ENCODE peak calls at places on chromosomes 13 and 19, in ten cellular contexts. E, N, G, M, C, X, A, O, S and R are unnamed samples.
A peak's percentile ranks its signal among the peaks of the same experiment; 100 is the strongest.

GRCh38 chr19:9857920-9858746 is 23.0 kb downstream of the PIN1 start:
- DNase-seq in E (no peak), N (no peak), G (no peak), M (no peak), C (peak; percentile 45), X (no peak), A (no peak), O (no peak), S (no peak), R (no peak)

GRCh38 chr13:39410089-39410901 is 192.7 kb downstream of the LHFPL6 start:
- DNase-seq in E (no peak), N (no peak), G (peak; percentile 62), M (no peak), C (no peak), X (no peak), A (no peak), O (no peak), S (peak; percentile 85), R (peak; percentile 20)

GRCh38 chr13:50277127-50277526 is 261.9 kb downstream of the KCNRG start:
- DNase-seq in E (no peak), N (no peak), G (no peak), M (no peak), C (no peak), X (no peak), A (no peak), O (no peak), S (no peak), R (no peak)

GRCh38 chr13:113998781-113999617 is 25.1 kb upstream of the C13orf46 start:
- DNase-seq in E (no peak), N (no peak), G (no peak), M (no peak), C (peak; percentile 69), X (no peak), A (no peak), O (no peak), S (no peak), R (no peak)

GRCh38 chr19:47741544-47742125 is 3.7 kb upstream of the NOP53 start:
- DNase-seq in E (no peak), N (no peak), G (no peak), M (no peak), C (peak; percentile 48), X (no peak), A (no peak), O (no peak), S (no peak), R (no peak)

GRCh38 chr13:35260316-35260715 is 216.2 kb downstream of the MAB21L1 start:
- DNase-seq in E (no peak), N (no peak), G (no peak), M (no peak), C (no peak), X (no peak), A (no peak), O (no peak), S (no peak), R (no peak)

GRCh38 chr19:13154241-13154778 is 4.1 kb downstream of the IER2 start:
- DNase-seq in E (peak; percentile 68), N (no peak), G (peak; percentile 86), M (peak; percentile 62), C (peak; percentile 55), X (peak; percentile 37), A (peak; percentile 20), O (peak; percentile 46), S (peak; percentile 93), R (peak; percentile 98)

GRCh38 chr13:23377603-23378002 is 55.9 kb downstream of the SACS start:
- DNase-seq in E (no peak), N (no peak), G (no peak), M (peak; percentile 45), C (no peak), X (no peak), A (no peak), O (no peak), S (no peak), R (no peak)

GRCh38 chr19:44925114-44925891 is 10.9 kb downstream of the APOC1 start:
- DNase-seq in E (no peak), N (no peak), G (peak; percentile 77), M (peak; percentile 56), C (peak; percentile 19), X (no peak), A (peak; percentile 37), O (no peak), S (peak; percentile 87), R (peak; percentile 82)

GRCh38 chr13:77048592-77048991 is 21.6 kb upstream of the FBXL3 start:
- DNase-seq in E (no peak), N (no peak), G (no peak), M (no peak), C (peak; percentile 64), X (no peak), A (no peak), O (no peak), S (no peak), R (no peak)

GRCh38 chr19:45153339-45154063 is 7.3 kb downstream of the NKPD1 start:
- DNase-seq in E (peak; percentile 16), N (no peak), G (no peak), M (no peak), C (peak; percentile 95), X (no peak), A (no peak), O (peak; percentile 90), S (peak; percentile 19), R (no peak)

GRCh38 chr19:9721861-9722260 is 46.7 kb downstream of the ZNF846 start:
- DNase-seq in E (no peak), N (no peak), G (no peak), M (no peak), C (peak; percentile 40), X (no peak), A (no peak), O (no peak), S (no peak), R (no peak)

GRCh38 chr13:105914637-105915036 is 620.8 kb downstream of the EFNB2 start:
- DNase-seq in E (no peak), N (no peak), G (peak; percentile 59), M (peak; percentile 11), C (no peak), X (no peak), A (no peak), O (no peak), S (peak; percentile 73), R (peak; percentile 95)

GRCh38 chr19:38693380-38694223 is 46.2 kb downstream of the ACTN4 start:
- DNase-seq in E (no peak), N (no peak), G (peak; percentile 36), M (peak; percentile 99), C (peak; percentile 83), X (peak; percentile 87), A (no peak), O (peak; percentile 55), S (no peak), R (peak; percentile 88)

GRCh38 chr19:51148571-51148970 is 6.5 kb downstream of the SIGLEC7 start:
- DNase-seq in E (no peak), N (no peak), G (no peak), M (no peak), C (no peak), X (no peak), A (no peak), O (no peak), S (no peak), R (no peak)

GRCh38 chr13:28582892-28583240 is 76.1 kb upstream of the POMP start:
- DNase-seq in E (no peak), N (no peak), G (no peak), M (no peak), C (no peak), X (no peak), A (no peak), O (no peak), S (no peak), R (no peak)

GRCh38 chr19:38303517-38304351 is at the start of gene C19orf33:
- DNase-seq in E (no peak), N (no peak), G (no peak), M (peak; percentile 70), C (peak; percentile 89), X (no peak), A (no peak), O (no peak), S (no peak), R (no peak)

GRCh38 chr19:29260477-29261317 is 47.7 kb upstream of the UQCRFS1 start:
- DNase-seq in E (peak; percentile 47), N (peak; percentile 62), G (no peak), M (peak; percentile 41), C (peak; percentile 52), X (no peak), A (peak; percentile 22), O (peak; percentile 60), S (no peak), R (peak; percentile 3)

GRCh38 chr19:44694184-44694579 is 4.8 kb upstream of the CEACAM16 start:
- DNase-seq in E (peak; percentile 18), N (peak; percentile 7), G (no peak), M (no peak), C (peak; percentile 57), X (no peak), A (no peak), O (no peak), S (no peak), R (no peak)

GRCh38 chr13:39552233-39552632 is 50.8 kb downstream of the LHFPL6 start:
- DNase-seq in E (no peak), N (no peak), G (no peak), M (no peak), C (no peak), X (no peak), A (no peak), O (no peak), S (no peak), R (no peak)

GRCh38 chr19:19006213-19006612 is 27.1 kb downstream of the SUGP2 start:
- DNase-seq in E (no peak), N (no peak), G (no peak), M (no peak), C (no peak), X (no peak), A (no peak), O (no peak), S (no peak), R (no peak)

GRCh38 chr13:76934671-76935070 is 13.6 kb upstream of the ACOD1 start:
- DNase-seq in E (no peak), N (no peak), G (no peak), M (no peak), C (no peak), X (no peak), A (no peak), O (no peak), S (peak; percentile 36), R (no peak)

GRCh38 chr19:47539747-47540311 is 25.0 kb upstream of the NAPA start:
- DNase-seq in E (no peak), N (no peak), G (no peak), M (no peak), C (no peak), X (no peak), A (no peak), O (no peak), S (no peak), R (no peak)

GRCh38 chr13:22915442-22916082 is 265.2 kb upstream of the SGCG start:
- DNase-seq in E (no peak), N (no peak), G (peak; percentile 3), M (no peak), C (peak; percentile 78), X (peak; percentile 3), A (peak; percentile 82), O (peak; percentile 83), S (peak; percentile 11), R (peak; percentile 62)

GRCh38 chr19:11127905-11128304 is 27.7 kb downstream of the SPC24 start:
- DNase-seq in E (no peak), N (no peak), G (no peak), M (no peak), C (no peak), X (no peak), A (no peak), O (no peak), S (no peak), R (no peak)

GRCh38 chr19:45920458-45920857 is 5.9 kb upstream of the NANOS2 start:
- DNase-seq in E (no peak), N (no peak), G (no peak), M (no peak), C (no peak), X (no peak), A (no peak), O (no peak), S (no peak), R (no peak)

GRCh38 chr13:78192721-78193120 is 274.1 kb upstream of the EDNRB start:
- DNase-seq in E (no peak), N (no peak), G (peak; percentile 26), M (peak; percentile 49), C (no peak), X (no peak), A (no peak), O (no peak), S (no peak), R (peak; percentile 22)

GRCh38 chr19:53094749-53095575 is 8.3 kb downstream of the ZNF160 start:
- DNase-seq in E (no peak), N (no peak), G (no peak), M (no peak), C (peak; percentile 95), X (no peak), A (no peak), O (no peak), S (no peak), R (no peak)